ENCODE peak calls at places on chromosomes 13 and 19, in six cellular contexts. One of them, this sample, is unnamed.

GRCh38 chr19:2239771-2240770 is 3.4 kb downstream of the SF3A2 start:
- DNase-seq in tibial artery: no peak
- DNase-seq in esophagus squamous epithelium: no peak
- DNase-seq in fibroblast of pulmonary artery: peak
- DNase-seq in tibial nerve: no peak
- DNase-seq in lower lobe of right lung: no peak
- DNase-seq in this sample: no peak

GRCh38 chr13:84873951-84874350 is 925.3 kb downstream of the SLITRK6 start:
- DNase-seq in tibial artery: no peak
- DNase-seq in esophagus squamous epithelium: no peak
- DNase-seq in fibroblast of pulmonary artery: no peak
- DNase-seq in tibial nerve: no peak
- DNase-seq in lower lobe of right lung: no peak
- DNase-seq in this sample: no peak

GRCh38 chr13:21018220-21018619 is 43.2 kb downstream of the LATS2 start:
- DNase-seq in tibial artery: peak
- DNase-seq in esophagus squamous epithelium: no peak
- DNase-seq in fibroblast of pulmonary artery: no peak
- DNase-seq in tibial nerve: no peak
- DNase-seq in lower lobe of right lung: no peak
- DNase-seq in this sample: peak

GRCh38 chr13:42981853-42982252 is 10.2 kb downstream of the EPSTI1 start:
- DNase-seq in tibial artery: no peak
- DNase-seq in esophagus squamous epithelium: no peak
- DNase-seq in fibroblast of pulmonary artery: no peak
- DNase-seq in tibial nerve: no peak
- DNase-seq in lower lobe of right lung: no peak
- DNase-seq in this sample: no peak

GRCh38 chr19:16892868-16893685 is 4.3 kb downstream of the F2RL3 start:
- DNase-seq in tibial artery: no peak
- DNase-seq in esophagus squamous epithelium: no peak
- DNase-seq in fibroblast of pulmonary artery: no peak
- DNase-seq in tibial nerve: no peak
- DNase-seq in lower lobe of right lung: no peak
- DNase-seq in this sample: peak

GRCh38 chr13:110812111-110812868 is 98.8 kb downstream of the ING1 start:
- DNase-seq in tibial artery: peak
- DNase-seq in esophagus squamous epithelium: no peak
- DNase-seq in fibroblast of pulmonary artery: peak
- DNase-seq in tibial nerve: no peak
- DNase-seq in lower lobe of right lung: no peak
- DNase-seq in this sample: peak

GRCh38 chr19:15926484-15926883 is 7.8 kb downstream of the CYP4F11 start:
- DNase-seq in tibial artery: no peak
- DNase-seq in esophagus squamous epithelium: no peak
- DNase-seq in fibroblast of pulmonary artery: no peak
- DNase-seq in tibial nerve: no peak
- DNase-seq in lower lobe of right lung: no peak
- DNase-seq in this sample: no peak

GRCh38 chr19:18743281-18743825 is 47.8 kb downstream of the COMP start:
- DNase-seq in tibial artery: no peak
- DNase-seq in esophagus squamous epithelium: no peak
- DNase-seq in fibroblast of pulmonary artery: peak
- DNase-seq in tibial nerve: no peak
- DNase-seq in lower lobe of right lung: peak
- DNase-seq in this sample: peak

GRCh38 chr13:105672911-105673310 is 862.6 kb downstream of the EFNB2 start:
- DNase-seq in tibial artery: no peak
- DNase-seq in esophagus squamous epithelium: no peak
- DNase-seq in fibroblast of pulmonary artery: no peak
- DNase-seq in tibial nerve: no peak
- DNase-seq in lower lobe of right lung: no peak
- DNase-seq in this sample: no peak

GRCh38 chr19:23527797-23528196 is 132.5 kb upstream of the ZNF91 start:
- DNase-seq in tibial artery: no peak
- DNase-seq in esophagus squamous epithelium: no peak
- DNase-seq in fibroblast of pulmonary artery: no peak
- DNase-seq in tibial nerve: no peak
- DNase-seq in lower lobe of right lung: no peak
- DNase-seq in this sample: no peak

GRCh38 chr13:20997301-20998061 is 63.9 kb downstream of the LATS2 start:
- DNase-seq in tibial artery: no peak
- DNase-seq in esophagus squamous epithelium: no peak
- DNase-seq in fibroblast of pulmonary artery: peak
- DNase-seq in tibial nerve: no peak
- DNase-seq in lower lobe of right lung: no peak
- DNase-seq in this sample: peak

GRCh38 chr19:48170817-48171347 is 402 bp downstream of the ZSWIM9 start:
- DNase-seq in tibial artery: no peak
- DNase-seq in esophagus squamous epithelium: no peak
- DNase-seq in fibroblast of pulmonary artery: no peak
- DNase-seq in tibial nerve: no peak
- DNase-seq in lower lobe of right lung: no peak
- DNase-seq in this sample: no peak

GRCh38 chr13:112711528-112712265 is 21.9 kb downstream of the ATP11A start:
- DNase-seq in tibial artery: peak
- DNase-seq in esophagus squamous epithelium: no peak
- DNase-seq in fibroblast of pulmonary artery: peak
- DNase-seq in tibial nerve: peak
- DNase-seq in lower lobe of right lung: peak
- DNase-seq in this sample: no peak

GRCh38 chr19:31338069-31338767 is 11.0 kb downstream of the TSHZ3 start:
- DNase-seq in tibial artery: peak
- DNase-seq in esophagus squamous epithelium: no peak
- DNase-seq in fibroblast of pulmonary artery: peak
- DNase-seq in tibial nerve: peak
- DNase-seq in lower lobe of right lung: no peak
- DNase-seq in this sample: no peak

GRCh38 chr19:58407658-58408151 is 744 bp upstream of the ZNF584 start:
- DNase-seq in tibial artery: peak
- DNase-seq in esophagus squamous epithelium: no peak
- DNase-seq in fibroblast of pulmonary artery: no peak
- DNase-seq in tibial nerve: no peak
- DNase-seq in lower lobe of right lung: no peak
- DNase-seq in this sample: no peak

GRCh38 chr19:58408152-58409009 is at the start of gene ZNF584:
- DNase-seq in tibial artery: peak
- DNase-seq in esophagus squamous epithelium: peak
- DNase-seq in fibroblast of pulmonary artery: peak
- DNase-seq in tibial nerve: peak
- DNase-seq in lower lobe of right lung: peak
- DNase-seq in this sample: peak

GRCh38 chr19:58401825-58402433 is 6.5 kb downstream of the RNF225 start:
- DNase-seq in tibial artery: no peak
- DNase-seq in esophagus squamous epithelium: no peak
- DNase-seq in fibroblast of pulmonary artery: no peak
- DNase-seq in tibial nerve: no peak
- DNase-seq in lower lobe of right lung: no peak
- DNase-seq in this sample: no peak

GRCh38 chr19:58409010-58409790 is 751 bp downstream of the ZNF584 start:
- DNase-seq in tibial artery: peak
- DNase-seq in esophagus squamous epithelium: no peak
- DNase-seq in fibroblast of pulmonary artery: no peak
- DNase-seq in tibial nerve: no peak
- DNase-seq in lower lobe of right lung: no peak
- DNase-seq in this sample: no peak

GRCh38 chr19:58406818-58407657 is 1.4 kb upstream of the ZNF584 start:
- DNase-seq in tibial artery: no peak
- DNase-seq in esophagus squamous epithelium: no peak
- DNase-seq in fibroblast of pulmonary artery: no peak
- DNase-seq in tibial nerve: no peak
- DNase-seq in lower lobe of right lung: no peak
- DNase-seq in this sample: no peak
- TF ChIP-seq CTCF in tibial artery: no peak
- TF ChIP-seq CTCF in esophagus squamous epithelium: peak
- TF ChIP-seq CTCF in fibroblast of pulmonary artery: peak
- TF ChIP-seq CTCF in tibial nerve: no peak
- TF ChIP-seq CTCF in lower lobe of right lung: peak
- TF ChIP-seq CTCF in this sample: peak

DNA sequence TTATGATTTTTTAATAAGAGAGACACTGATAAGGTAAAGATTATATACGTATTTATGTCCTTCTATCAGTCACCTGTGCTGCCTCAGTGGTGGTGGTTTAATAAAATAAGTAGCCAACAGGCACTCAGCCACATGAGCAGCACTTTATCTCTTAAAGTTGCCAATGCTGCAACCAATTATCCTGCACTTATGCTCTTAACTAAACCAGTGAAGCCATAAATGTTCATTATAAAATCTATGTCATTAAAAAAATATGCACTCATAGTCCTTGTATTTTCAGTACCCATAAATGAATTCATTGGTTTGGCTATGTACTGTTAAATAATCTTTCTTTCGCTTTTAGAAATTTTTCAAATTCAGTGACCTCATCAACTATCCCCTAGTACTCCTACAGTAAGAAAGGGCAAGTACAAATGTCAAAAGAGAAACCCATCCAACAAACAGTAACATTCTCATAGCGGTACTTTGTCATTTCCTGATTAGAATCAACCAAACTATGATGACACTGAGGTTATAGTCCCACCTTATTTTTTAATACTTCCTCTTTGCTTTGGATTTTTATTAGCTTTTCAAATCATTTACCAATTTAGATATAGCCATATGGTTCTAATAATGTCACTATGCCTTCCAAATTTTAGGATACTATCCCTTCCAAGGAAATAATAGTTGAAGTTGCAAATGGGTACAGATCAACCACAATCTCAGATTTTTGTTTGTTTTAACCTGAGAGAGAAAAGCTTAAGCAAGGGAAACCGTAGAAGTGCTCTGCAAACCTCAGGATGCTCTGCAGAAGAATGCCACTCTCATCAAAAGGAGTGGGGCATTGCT is 190.9 kb downstream of the KLF12 start:
- DNase-seq in tibial artery: no peak
- DNase-seq in esophagus squamous epithelium: no peak
- DNase-seq in fibroblast of pulmonary artery: no peak
- DNase-seq in tibial nerve: no peak
- DNase-seq in lower lobe of right lung: no peak
- DNase-seq in this sample: no peak
- TF ChIP-seq CTCF in tibial artery: no peak
- TF ChIP-seq CTCF in esophagus squamous epithelium: no peak
- TF ChIP-seq CTCF in fibroblast of pulmonary artery: no peak
- TF ChIP-seq CTCF in tibial nerve: no peak
- TF ChIP-seq CTCF in lower lobe of right lung: no peak
- TF ChIP-seq CTCF in this sample: no peak

GRCh38 chr19:6396305-6396704 is 3.3 kb upstream of the GTF2F1 start:
- DNase-seq in tibial artery: no peak
- DNase-seq in esophagus squamous epithelium: no peak
- DNase-seq in fibroblast of pulmonary artery: no peak
- DNase-seq in tibial nerve: no peak
- DNase-seq in lower lobe of right lung: no peak
- DNase-seq in this sample: peak

GRCh38 chr19:6394831-6395230 is 1.9 kb upstream of the GTF2F1 start:
- DNase-seq in tibial artery: no peak
- DNase-seq in esophagus squamous epithelium: no peak
- DNase-seq in fibroblast of pulmonary artery: no peak
- DNase-seq in tibial nerve: no peak
- DNase-seq in lower lobe of right lung: no peak
- DNase-seq in this sample: no peak

GRCh38 chr19:6392219-6393073 is 518 bp downstream of the GTF2F1 start:
- DNase-seq in tibial artery: no peak
- DNase-seq in esophagus squamous epithelium: no peak
- DNase-seq in fibroblast of pulmonary artery: no peak
- DNase-seq in tibial nerve: no peak
- DNase-seq in lower lobe of right lung: no peak
- DNase-seq in this sample: no peak

GRCh38 chr19:6393982-6394412 is 1.0 kb upstream of the GTF2F1 start:
- DNase-seq in tibial artery: no peak
- DNase-seq in esophagus squamous epithelium: no peak
- DNase-seq in fibroblast of pulmonary artery: no peak
- DNase-seq in tibial nerve: no peak
- DNase-seq in lower lobe of right lung: no peak
- DNase-seq in this sample: no peak

DNA sequence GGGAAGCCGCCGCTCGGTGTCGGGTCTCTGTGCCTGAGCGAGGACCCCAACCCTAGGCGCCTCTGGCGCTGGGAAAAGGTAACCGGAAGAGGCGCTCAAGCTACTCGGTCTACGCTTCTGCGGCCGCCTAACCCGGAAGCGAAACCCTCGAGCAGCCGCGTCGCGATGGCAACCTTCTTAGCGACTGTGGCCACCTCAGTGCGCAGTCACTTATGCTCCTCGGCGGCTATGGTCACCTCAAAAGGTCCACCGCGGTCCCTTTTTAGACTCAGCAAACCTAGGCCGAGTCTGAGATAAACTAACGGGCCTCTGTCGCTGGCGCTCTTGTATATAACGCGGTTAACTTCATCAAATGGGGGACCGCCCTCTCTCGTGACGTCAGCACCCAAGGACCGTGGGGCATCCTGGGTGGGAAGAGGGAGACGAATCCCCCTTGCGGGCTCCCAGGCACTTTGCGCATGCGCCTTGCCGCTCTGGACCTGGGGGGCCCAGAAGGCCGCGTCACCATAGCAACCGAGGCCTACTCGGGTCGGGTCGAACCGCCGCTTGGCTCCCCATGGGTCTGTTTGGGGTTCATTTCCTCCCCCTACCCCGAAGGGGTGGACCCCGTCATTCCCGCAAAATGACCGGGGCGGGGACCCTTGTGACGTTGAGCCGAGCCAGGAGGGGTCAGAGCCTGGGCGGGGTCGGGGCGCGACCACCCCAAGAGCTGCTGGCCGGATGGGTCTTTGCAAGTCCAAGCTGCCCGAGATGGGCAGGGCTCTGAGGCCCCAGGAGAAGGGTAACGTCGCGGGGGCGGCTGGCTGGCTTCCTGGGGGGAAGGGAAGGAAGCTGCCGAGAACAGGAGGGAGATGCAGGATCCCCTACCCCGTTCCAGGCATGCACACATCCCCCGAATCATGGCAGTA is at the start of gene GTF2F1:
- DNase-seq in tibial artery: peak
- DNase-seq in esophagus squamous epithelium: peak
- DNase-seq in fibroblast of pulmonary artery: peak
- DNase-seq in tibial nerve: peak
- DNase-seq in lower lobe of right lung: peak
- DNase-seq in this sample: peak
- TF ChIP-seq CTCF in tibial artery: no peak
- TF ChIP-seq CTCF in esophagus squamous epithelium: peak
- TF ChIP-seq CTCF in fibroblast of pulmonary artery: peak
- TF ChIP-seq CTCF in tibial nerve: peak
- TF ChIP-seq CTCF in lower lobe of right lung: peak
- TF ChIP-seq CTCF in this sample: peak

GRCh38 chr19:7600721-7601120 is 5.1 kb downstream of the CAMSAP3 start:
- DNase-seq in tibial artery: no peak
- DNase-seq in esophagus squamous epithelium: no peak
- DNase-seq in fibroblast of pulmonary artery: no peak
- DNase-seq in tibial nerve: no peak
- DNase-seq in lower lobe of right lung: no peak
- DNase-seq in this sample: no peak

GRCh38 chr19:7595466-7596133 is at the start of gene CAMSAP3:
- DNase-seq in tibial artery: no peak
- DNase-seq in esophagus squamous epithelium: no peak
- DNase-seq in fibroblast of pulmonary artery: no peak
- DNase-seq in tibial nerve: no peak
- DNase-seq in lower lobe of right lung: peak
- DNase-seq in this sample: no peak

GRCh38 chr19:7598180-7598579 is 2.5 kb downstream of the CAMSAP3 start:
- DNase-seq in tibial artery: no peak
- DNase-seq in esophagus squamous epithelium: no peak
- DNase-seq in fibroblast of pulmonary artery: no peak
- DNase-seq in tibial nerve: no peak
- DNase-seq in lower lobe of right lung: no peak
- DNase-seq in this sample: no peak

GRCh38 chr19:7597689-7598088 is 2.0 kb downstream of the CAMSAP3 start:
- DNase-seq in tibial artery: no peak
- DNase-seq in esophagus squamous epithelium: no peak
- DNase-seq in fibroblast of pulmonary artery: no peak
- DNase-seq in tibial nerve: no peak
- DNase-seq in lower lobe of right lung: no peak
- DNase-seq in this sample: no peak

GRCh38 chr19:7596191-7596937 is 701 bp downstream of the CAMSAP3 start:
- DNase-seq in tibial artery: no peak
- DNase-seq in esophagus squamous epithelium: no peak
- DNase-seq in fibroblast of pulmonary artery: no peak
- DNase-seq in tibial nerve: no peak
- DNase-seq in lower lobe of right lung: no peak
- DNase-seq in this sample: no peak
- TF ChIP-seq CTCF in tibial artery: no peak
- TF ChIP-seq CTCF in esophagus squamous epithelium: no peak
- TF ChIP-seq CTCF in fibroblast of pulmonary artery: no peak
- TF ChIP-seq CTCF in tibial nerve: no peak
- TF ChIP-seq CTCF in lower lobe of right lung: no peak
- TF ChIP-seq CTCF in this sample: no peak